ENCODE peak calls at places on chromosome 7, in four cellular contexts. One of them, this sample, is unnamed.

GRCh38 chr7:49631071-49631826 is 142.2 kb upstream of the VWC2 start:
- DNase-seq in heart right ventricle: no peak
- DNase-seq in gastrocnemius medialis: no peak
- DNase-seq in lower lobe of right lung: no peak
- DNase-seq in this sample: no peak

GRCh38 chr7:128201067-128201689 is 39.9 kb upstream of the LEP start:
- DNase-seq in gastrocnemius medialis: no peak
- DNase-seq in heart right ventricle: no peak
- DNase-seq in lower lobe of right lung: no peak
- DNase-seq in this sample: peak; percentile 43

GRCh38 chr7:23514755-23515154 is 17.0 kb downstream of the TRA2A start:
- DNase-seq in heart right ventricle: no peak
- DNase-seq in gastrocnemius medialis: no peak
- DNase-seq in lower lobe of right lung: no peak
- DNase-seq in this sample: no peak

GRCh38 chr7:36764929-36765328 is 40.6 kb upstream of the AOAH start:
- DNase-seq in heart right ventricle: no peak
- DNase-seq in lower lobe of right lung: no peak
- DNase-seq in gastrocnemius medialis: no peak
- DNase-seq in this sample: no peak

GRCh38 chr7:82961240-82961639 is 201.4 kb downstream of the PCLO start:
- DNase-seq in lower lobe of right lung: no peak
- DNase-seq in heart right ventricle: no peak
- DNase-seq in gastrocnemius medialis: no peak
- DNase-seq in this sample: no peak

GRCh38 chr7:87341441-87341840 is 4.0 kb upstream of the CROT start:
- DNase-seq in heart right ventricle: no peak
- DNase-seq in lower lobe of right lung: no peak
- DNase-seq in gastrocnemius medialis: no peak
- DNase-seq in this sample: no peak

GRCh38 chr7:106285801-106286492 is 1.2 kb upstream of the NAMPT start:
- DNase-seq in gastrocnemius medialis: no peak
- DNase-seq in heart right ventricle: no peak
- DNase-seq in lower lobe of right lung: no peak
- DNase-seq in this sample: no peak

GRCh38 chr7:34362621-34363020 is 295.4 kb upstream of the NPSR1 start:
- DNase-seq in gastrocnemius medialis: no peak
- DNase-seq in lower lobe of right lung: no peak
- DNase-seq in heart right ventricle: no peak
- DNase-seq in this sample: no peak

GRCh38 chr7:29229946-29230345 is 35.4 kb downstream of the CHN2 start:
- DNase-seq in lower lobe of right lung: no peak
- DNase-seq in gastrocnemius medialis: no peak
- DNase-seq in heart right ventricle: no peak
- DNase-seq in this sample: no peak
- TF ChIP-seq CTCF in lower lobe of right lung: no peak
- TF ChIP-seq CTCF in gastrocnemius medialis: no peak
- TF ChIP-seq CTCF in heart right ventricle: no peak
- TF ChIP-seq CTCF in this sample: no peak

DNA sequence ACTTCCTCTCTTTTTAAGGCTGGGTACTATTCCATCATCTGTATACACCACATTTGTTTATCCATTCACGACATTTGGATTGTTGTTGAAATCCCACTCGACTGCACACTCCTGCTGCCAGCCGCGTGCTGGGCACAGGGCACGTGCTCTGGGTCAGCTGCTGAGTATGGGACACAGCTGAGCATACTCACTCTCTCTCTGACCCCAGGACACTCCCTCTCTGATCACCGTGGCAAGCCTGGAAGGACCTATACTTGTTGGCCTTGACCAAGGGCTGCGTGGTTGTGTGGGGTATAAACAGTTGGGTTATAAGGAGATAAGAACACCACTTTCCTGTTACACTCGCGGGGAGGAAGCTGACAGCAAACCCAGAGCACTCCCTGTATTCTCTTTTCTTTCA is 153.0 kb upstream of the RHEB start:
- DNase-seq in gastrocnemius medialis: no peak
- DNase-seq in lower lobe of right lung: no peak
- DNase-seq in heart right ventricle: no peak
- DNase-seq in this sample: peak; percentile 42
- H3K27ac ChIP-seq in gastrocnemius medialis: no peak overlapping the region
- H3K27ac ChIP-seq in lower lobe of right lung: peak overlapping the region; percentile 10
- H3K27ac ChIP-seq in heart right ventricle: peak overlapping the region; percentile 56
- H3K27ac ChIP-seq in this sample: peak overlapping the region; percentile 88

DNA sequence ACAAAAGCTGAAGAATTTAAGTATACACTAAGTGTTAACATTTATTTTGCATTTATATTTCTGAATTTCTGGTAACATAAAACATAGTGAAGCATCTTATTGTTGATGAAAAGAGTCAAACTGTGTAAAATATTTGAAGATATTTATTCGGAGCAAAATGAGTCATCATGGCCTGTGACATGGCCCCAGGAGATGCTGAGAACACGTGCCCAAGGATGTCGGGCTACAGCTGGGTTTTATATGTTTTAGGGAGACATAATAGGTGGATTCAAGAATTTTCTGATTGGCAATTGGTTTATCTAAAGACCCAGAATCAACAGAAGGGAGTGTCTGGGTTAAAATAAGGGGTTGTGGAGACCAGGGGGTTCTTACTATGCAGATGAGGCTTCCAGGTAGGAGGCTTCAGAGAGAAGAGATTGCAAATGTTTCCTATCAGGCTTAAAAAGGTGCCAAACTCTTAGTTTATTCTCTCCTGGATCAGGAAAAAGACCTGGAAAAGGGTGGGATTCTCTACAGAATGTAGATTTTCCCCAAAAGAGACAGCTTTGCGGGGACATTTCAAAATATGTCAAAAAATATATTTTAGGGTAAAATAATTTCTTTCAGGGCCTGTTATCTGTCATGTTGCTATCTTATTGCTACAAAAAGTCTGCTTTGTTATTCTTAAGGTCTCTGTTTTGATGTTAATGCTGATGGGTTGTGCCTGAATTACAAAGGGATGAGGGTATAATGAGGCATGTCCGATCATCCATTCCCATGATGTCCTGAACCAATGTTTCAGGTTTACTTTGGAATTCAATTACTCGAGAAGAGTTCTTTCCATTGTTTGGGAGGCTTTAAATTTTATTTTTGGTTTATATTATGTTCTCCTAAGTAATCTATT is 74.5 kb downstream of the VWDE start:
- DNase-seq in gastrocnemius medialis: no peak
- DNase-seq in heart right ventricle: no peak
- DNase-seq in lower lobe of right lung: no peak
- DNase-seq in this sample: no peak
- H3K4me3 ChIP-seq in gastrocnemius medialis: no peak overlapping the region
- H3K4me3 ChIP-seq in heart right ventricle: no peak overlapping the region
- H3K4me3 ChIP-seq in lower lobe of right lung: no peak overlapping the region
- H3K4me3 ChIP-seq in this sample: no peak overlapping the region

GRCh38 chr7:139618482-139619366 is 95.2 kb downstream of the CLEC2L start:
- DNase-seq in gastrocnemius medialis: no peak
- DNase-seq in lower lobe of right lung: no peak
- DNase-seq in heart right ventricle: peak; percentile 40
- DNase-seq in this sample: no peak
- TF ChIP-seq CTCF in gastrocnemius medialis: no peak
- TF ChIP-seq CTCF in lower lobe of right lung: peak; percentile 46
- TF ChIP-seq CTCF in heart right ventricle: peak; percentile 49
- TF ChIP-seq CTCF in this sample: peak; percentile 32

DNA sequence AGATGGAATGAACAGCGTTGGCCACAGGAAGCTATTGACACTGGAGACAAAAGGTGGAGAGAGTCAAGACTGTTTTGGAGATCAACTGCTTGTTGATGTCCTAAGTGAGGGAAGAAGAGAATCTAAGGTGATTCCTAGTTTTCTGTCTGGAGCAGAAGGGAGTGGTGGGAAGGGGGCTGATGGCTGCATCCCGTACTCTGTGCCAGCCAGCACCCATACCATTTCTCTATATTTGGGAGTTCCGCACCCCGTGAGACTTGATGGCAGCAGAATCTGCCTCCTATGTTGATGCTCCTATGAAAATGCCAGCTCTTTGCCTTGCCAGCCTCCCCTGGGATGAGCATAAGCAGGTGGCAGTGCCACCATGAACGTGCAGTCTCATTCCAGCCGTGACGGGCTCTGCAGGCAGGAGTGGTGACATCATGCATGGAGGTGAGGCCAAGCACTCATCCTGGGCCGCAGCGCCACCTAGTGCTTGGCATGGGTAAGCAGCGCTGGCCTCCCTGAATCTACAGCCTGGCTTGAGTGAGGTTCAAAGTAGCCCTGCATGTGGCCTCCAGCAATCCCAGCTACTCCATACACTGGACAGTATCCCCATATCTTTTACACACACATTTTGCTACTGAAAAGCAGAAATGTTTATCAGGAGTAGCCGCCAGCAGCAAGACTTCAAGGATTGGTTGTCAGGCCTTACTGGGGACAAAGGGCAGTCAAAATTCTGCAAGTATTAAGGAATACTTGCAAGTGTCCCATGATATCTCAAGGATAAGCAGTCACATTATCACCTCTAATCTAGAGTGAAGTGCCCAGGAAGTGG is 43.0 kb downstream of the PODXL start:
- DNase-seq in heart right ventricle: peak; percentile 85
- DNase-seq in gastrocnemius medialis: peak; percentile 89
- DNase-seq in lower lobe of right lung: peak; percentile 88
- DNase-seq in this sample: peak; percentile 83
- H3K27ac ChIP-seq in heart right ventricle: peak overlapping the region; percentile 74
- H3K27ac ChIP-seq in gastrocnemius medialis: peak overlapping the region; percentile 57
- H3K27ac ChIP-seq in lower lobe of right lung: peak overlapping the region; percentile 38
- H3K27ac ChIP-seq in this sample: no peak overlapping the region

This sample was measured in right lobe of liver.